ENCODE peak calls at places on chromosomes 11 and 22, in five cellular contexts. T is ovary, G is NB4, F is AG10803, M is heart right ventricle. C is an unnamed sample.

GRCh38 chr11:118532091-118532490 is 1.1 kb downstream of the TMEM25 start:
- DNase-seq in M (no peak), G (no peak), F (no peak), T (no peak), C (no peak)

GRCh38 chr11:26626346-26626745 is 54.3 kb upstream of the MUC15 start:
- DNase-seq in M (no peak), G (no peak), T (no peak), F (peak; percentile 10), C (no peak)

GRCh38 chr11:75802913-75803820 is 11.8 kb upstream of the UVRAG start:
- DNase-seq in T (peak; percentile 66), F (peak; percentile 58), M (peak; percentile 82), G (peak; percentile 80), C (peak; percentile 89)

GRCh38 chr11:129894281-129895125 is 875 bp downstream of the NFRKB start:
- DNase-seq in G (peak; percentile 45), M (no peak), T (no peak), F (no peak), C (no peak)

GRCh38 chr11:70473873-70474690 is 75.8 kb downstream of the CTTN start:
- DNase-seq in G (no peak), M (no peak), F (no peak), T (no peak), C (no peak)

GRCh38 chr11:47443817-47444216 is 5.1 kb downstream of the RAPSN start:
- DNase-seq in F (no peak), G (no peak), M (no peak), T (no peak), C (no peak)

GRCh38 chr11:113974741-113975470 is at the start of gene HTR3A:
- DNase-seq in M (peak; percentile 78), T (peak; percentile 19), F (no peak), G (peak; percentile 19), C (peak; percentile 57)

GRCh38 chr22:17303840-17304779 is 65.2 kb upstream of the CECR2 start:
- DNase-seq in M (no peak), G (peak; percentile 17), T (no peak), F (no peak), C (no peak)

GRCh38 chr11:64268028-64268686 is 16.3 kb downstream of the BAD start:
- DNase-seq in F (no peak), G (no peak), T (no peak), M (peak; percentile 47), C (no peak)

GRCh38 chr22:22380098-22381030 is 128.2 kb downstream of the ZNF280B start:
- DNase-seq in T (no peak), G (peak; percentile 9), F (no peak), M (no peak), C (peak; percentile 67)

GRCh38 chr11:15300282-15300681 is 185.6 kb downstream of the INSC start:
- DNase-seq in M (no peak), T (no peak), F (no peak), G (no peak), C (no peak)

GRCh38 chr11:94130589-94131362 is 2.1 kb downstream of the PANX1 start:
- DNase-seq in M (no peak), G (peak; percentile 47), F (peak; percentile 96), T (no peak), C (no peak)

GRCh38 chr11:91872216-91872615 is 352.4 kb upstream of the FAT3 start:
- DNase-seq in F (peak; percentile 9), M (no peak), G (no peak), T (no peak), C (no peak)

GRCh38 chr11:45079943-45080719 is 66.3 kb upstream of the PRDM11 start:
- DNase-seq in M (no peak), F (no peak), G (peak; percentile 93), T (no peak), C (peak; percentile 49)

GRCh38 chr11:113373306-113373705 is 14.3 kb upstream of the ANKK1 start:
- DNase-seq in T (no peak), M (no peak), F (peak; percentile 67), G (no peak), C (no peak)

GRCh38 chr11:102589047-102589459 is 36.1 kb downstream of the MMP20 start:
- DNase-seq in G (peak; percentile 61), M (no peak), T (no peak), F (no peak), C (no peak)

GRCh38 chr11:115170133-115170815 is 333.9 kb downstream of the CADM1 start:
- DNase-seq in G (peak; percentile 30), T (no peak), F (peak; percentile 24), M (no peak), C (peak; percentile 64)

GRCh38 chr22:46708766-46709330 is 29.2 kb downstream of the CERK start:
- DNase-seq in F (no peak), T (no peak), G (no peak), M (no peak), C (no peak)

GRCh38 chr11:112174789-112175595 is at the start of gene BCO2:
- DNase-seq in F (peak; percentile 67), T (peak; percentile 76), G (peak; percentile 51), M (peak; percentile 90), C (peak; percentile 90)

GRCh38 chr11:111729441-111729840 is 36.7 kb downstream of the PPP2R1B start:
- DNase-seq in F (no peak), T (no peak), G (no peak), M (no peak), C (no peak)

GRCh38 chr22:19686946-19687345 is 27.4 kb upstream of the SEPTIN5 start:
- DNase-seq in M (no peak), T (no peak), G (peak; percentile 53), F (no peak), C (no peak)

GRCh38 chr22:19689408-19689807 is 24.9 kb upstream of the SEPTIN5 start:
- DNase-seq in T (no peak), M (no peak), G (peak; percentile 64), F (no peak), C (no peak)

GRCh38 chr22:19687561-19688300 is 26.6 kb upstream of the SEPTIN5 start:
- DNase-seq in F (peak; percentile 24), M (no peak), T (no peak), G (peak; percentile 97), C (peak; percentile 11)

GRCh38 chr22:19691007-19691720 is 23.1 kb upstream of the SEPTIN5 start:
- DNase-seq in F (no peak), M (no peak), T (no peak), G (no peak), C (no peak)

GRCh38 chr22:19688301-19689290 is 25.7 kb upstream of the SEPTIN5 start:
- DNase-seq in G (peak; percentile 82), T (no peak), F (no peak), M (no peak), C (no peak)
- H3K4me3 ChIP-seq in G (peak overlapping the region; percentile 27), T (no peak overlapping the region), F (no peak overlapping the region), M (no peak overlapping the region), C (no peak overlapping the region)

GRCh38 chr11:83292709-83293435 is 6.7 kb upstream of the CCDC90B start:
- DNase-seq in T (no peak), M (peak; percentile 33), G (peak; percentile 71), F (peak; percentile 74), C (no peak)
- H3K4me3 ChIP-seq in T (no peak overlapping the region), M (no peak overlapping the region), G (no peak overlapping the region), F (no peak overlapping the region), C (no peak overlapping the region)

DNA sequence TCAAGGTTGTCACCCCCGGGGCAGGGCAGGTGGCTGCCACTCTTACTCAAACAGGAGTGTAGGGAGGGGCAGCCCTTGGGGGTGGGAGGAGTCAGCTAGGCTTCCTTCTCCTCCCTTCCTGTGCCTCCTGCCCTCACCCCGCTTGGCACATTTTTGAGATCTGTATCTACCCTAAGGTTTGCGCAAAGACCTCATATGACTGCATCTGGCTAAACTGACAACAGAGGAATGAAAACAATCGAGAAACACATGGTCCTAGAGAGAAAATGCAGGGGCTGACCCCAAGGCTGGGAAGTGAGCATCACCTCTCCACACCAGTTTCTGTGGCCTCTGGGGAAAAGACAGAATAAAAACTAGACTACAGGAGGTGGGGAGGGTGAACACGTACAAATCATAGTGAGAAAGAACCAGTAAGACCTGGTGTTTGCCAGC is 28.1 kb downstream of the IGSF9B start:
- DNase-seq in M (no peak), F (peak; percentile 42), T (no peak), G (peak; percentile 88), C (no peak)
- H3K4me3 ChIP-seq in M (no peak overlapping the region), F (no peak overlapping the region), T (no peak overlapping the region), G (no peak overlapping the region), C (no peak overlapping the region)

GRCh38 chr22:38870312-38870741 is 1.7 kb downstream of the CBX6 start:
- DNase-seq in T (peak; percentile 90), F (peak; percentile 78), M (peak; percentile 90), G (peak; percentile 84), C (peak; percentile 92)
- H3K4me3 ChIP-seq in T (peak overlapping the region; percentile 64), F (peak overlapping the region; percentile 77), M (peak overlapping the region; percentile 73), G (no peak overlapping the region), C (no peak overlapping the region)

GRCh38 chr11:60748225-60748624 is 8.4 kb upstream of the MS4A15 start:
- DNase-seq in T (no peak), G (no peak), M (no peak), F (no peak), C (no peak)

GRCh38 chr11:60753309-60753708 is 3.4 kb upstream of the MS4A15 start:
- DNase-seq in G (no peak), T (no peak), M (no peak), F (no peak), C (no peak)

GRCh38 chr11:60747359-60747873 is 9.3 kb upstream of the MS4A15 start:
- DNase-seq in F (no peak), G (no peak), M (no peak), T (no peak), C (no peak)

GRCh38 chr11:60750911-60751310 is 5.8 kb upstream of the MS4A15 start:
- DNase-seq in G (no peak), F (no peak), M (no peak), T (no peak), C (no peak)

DNA sequence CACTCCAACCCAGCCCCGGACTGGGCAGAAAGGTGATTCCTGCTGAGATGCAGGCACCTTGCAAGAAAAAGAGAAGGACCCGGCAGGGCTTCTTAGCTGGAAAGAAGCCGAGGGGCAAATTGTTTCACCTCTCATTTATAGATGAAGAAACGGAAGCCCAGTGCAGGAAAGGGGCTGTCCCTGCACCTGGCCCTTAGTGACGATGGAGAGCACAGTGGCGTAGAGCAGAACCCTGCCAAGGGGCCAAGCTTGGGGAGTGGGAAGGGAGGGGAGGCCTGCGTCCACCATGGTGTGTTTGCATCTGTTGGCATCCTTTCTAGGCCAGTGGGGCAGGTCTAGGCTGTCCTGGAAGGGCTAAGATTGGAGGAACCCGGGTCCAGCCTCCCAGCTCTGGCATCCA is 7.8 kb upstream of the MS4A15 start:
- DNase-seq in G (no peak), F (no peak), T (no peak), M (no peak), C (no peak)
- H3K4me3 ChIP-seq in G (no peak overlapping the region), F (no peak overlapping the region), T (no peak overlapping the region), M (no peak overlapping the region), C (no peak overlapping the region)

GRCh38 chr11:96470521-96470920 is 80.7 kb downstream of the JRKL start:
- DNase-seq in T (no peak), F (no peak), M (no peak), G (no peak), C (no peak)

GRCh38 chr11:96474263-96474662 is 84.5 kb downstream of the JRKL start:
- DNase-seq in G (no peak), M (no peak), F (no peak), T (no peak), C (no peak)

GRCh38 chr11:96466607-96467006 is 76.8 kb downstream of the JRKL start:
- DNase-seq in G (no peak), F (no peak), M (no peak), T (no peak), C (no peak)

GRCh38 chr11:96472085-96472484 is 82.3 kb downstream of the JRKL start:
- DNase-seq in G (peak; percentile 33), F (no peak), M (no peak), T (no peak), C (no peak)
- H3K4me3 ChIP-seq in G (no peak overlapping the region), F (no peak overlapping the region), M (no peak overlapping the region), T (no peak overlapping the region), C (no peak overlapping the region)

C was measured in mucosa of descending colon.